ENCODE peak calls at places on chromosomes 16 and 17, in four cellular contexts. S is HEK293T, N is GM12891, K is M059J. J is an unnamed sample.

GRCh38 chr17:35089846-35090193 is 26.3 kb upstream of the RFFL start:
- DNase-seq in S (no peak), N (no peak), K (peak; percentile 76), J (no peak)

GRCh38 chr16:48607056-48607825 is 2.7 kb downstream of the N4BP1 start:
- DNase-seq in S (no peak), N (no peak), K (peak; percentile 56), J (peak; percentile 53)

GRCh38 chr17:5418858-5419355 is 555 bp downstream of the NUP88 start:
- DNase-seq in K (peak; percentile 51), N (peak; percentile 38), S (no peak), J (peak; percentile 70)

GRCh38 chr17:76880268-76880667 is 12.1 kb downstream of the MGAT5B start:
- DNase-seq in N (no peak), S (no peak), K (no peak), J (no peak)

GRCh38 chr16:9258423-9259051 is 167.1 kb downstream of the HAPSTR1 start:
- DNase-seq in S (peak; percentile 39), K (peak; percentile 17), N (peak; percentile 48), J (peak; percentile 63)

GRCh38 chr17:16407911-16408588 is 7.3 kb upstream of the TRPV2 start:
- DNase-seq in S (no peak), K (peak; percentile 61), N (peak; percentile 79), J (no peak)

GRCh38 chr16:10683160-10683559 is 11.6 kb downstream of the TEKT5 start:
- DNase-seq in N (no peak), S (no peak), K (no peak), J (no peak)

GRCh38 chr17:42660692-42661345 is 1.7 kb downstream of the TUBG2 start:
- DNase-seq in K (peak; percentile 91), S (no peak), N (no peak), J (peak; percentile 84)

GRCh38 chr17:7393613-7394451 is 493 bp downstream of the PLSCR3 start:
- DNase-seq in S (no peak), N (no peak), K (peak; percentile 31), J (peak; percentile 26)

GRCh38 chr17:2213291-2213960 is 90.2 kb downstream of the SMG6 start:
- DNase-seq in N (no peak), S (no peak), K (no peak), J (no peak)

GRCh38 chr17:65730711-65731169 is 169.3 kb upstream of the AXIN2 start:
- DNase-seq in N (no peak), S (no peak), K (no peak), J (no peak)

GRCh38 chr17:78892520-78892919 is 10.5 kb downstream of the CEP295NL start:
- DNase-seq in K (no peak), N (no peak), S (no peak), J (no peak)

GRCh38 chr16:81204794-81205680 is 33.5 kb upstream of the BCO1 start:
- DNase-seq in N (peak; percentile 44), S (peak; percentile 56), K (peak; percentile 52), J (peak; percentile 66)

GRCh38 chr17:28555022-28555421 is 2.6 kb upstream of the UNC119 start:
- DNase-seq in S (no peak), K (no peak), N (no peak), J (no peak)

GRCh38 chr17:42698736-42699414 is 16.5 kb downstream of the CNTNAP1 start:
- DNase-seq in S (no peak), K (peak; percentile 73), N (peak; percentile 8), J (no peak)

GRCh38 chr17:75684249-75684648 is 17.1 kb downstream of the SAP30BP start:
- DNase-seq in K (peak; percentile 55), N (no peak), S (no peak), J (no peak)

GRCh38 chr17:7982666-7983065 is 19.7 kb upstream of the GUCY2D start:
- DNase-seq in N (no peak), K (peak; percentile 53), S (no peak), J (no peak)

GRCh38 chr17:7186241-7186640 is 7.1 kb upstream of the ASGR1 start:
- DNase-seq in S (peak; percentile 40), N (no peak), K (no peak), J (no peak)

GRCh38 chr17:77475012-77475976 is 334.5 kb downstream of the SEC14L1 start:
- DNase-seq in K (peak; percentile 94), S (no peak), N (no peak), J (no peak)

GRCh38 chr16:85978976-85979375 is 80.0 kb downstream of the IRF8 start:
- DNase-seq in K (no peak), S (no peak), N (no peak), J (no peak)

GRCh38 chr17:69246726-69247375 is 18.2 kb upstream of the ABCA10 start:
- DNase-seq in K (peak; percentile 38), S (peak; percentile 14), N (no peak), J (peak; percentile 23)

GRCh38 chr16:88810868-88811599 is 694 bp downstream of the APRT start:
- DNase-seq in N (peak; percentile 87), S (no peak), K (peak; percentile 79), J (peak; percentile 83)

GRCh38 chr17:17729620-17730249 is 48.5 kb downstream of the RAI1 start:
- DNase-seq in S (peak; percentile 39), K (no peak), N (no peak), J (peak; percentile 74)

GRCh38 chr17:31313982-31314787 is at the start of gene EVI2B:
- DNase-seq in K (peak; percentile 88), S (no peak), N (no peak), J (no peak)

GRCh38 chr16:67664871-67665270 is 1.7 kb downstream of the ENKD1 start:
- DNase-seq in N (no peak), K (no peak), S (no peak), J (no peak)

GRCh38 chr17:65556014-65556909 is 5.2 kb downstream of the AXIN2 start:
- DNase-seq in K (peak; percentile 41), S (peak; percentile 79), N (peak; percentile 55), J (peak; percentile 87)

GRCh38 chr17:1041746-1042145 is 44.8 kb downstream of the TIMM22 start:
- DNase-seq in K (no peak), N (no peak), S (no peak), J (no peak)

GRCh38 chr17:44350733-44351226 is 5.7 kb downstream of the GRN start:
- DNase-seq in S (peak; percentile 79), K (peak; percentile 42), N (peak; percentile 86), J (peak; percentile 99)

GRCh38 chr16:80803341-80804060 is 897 bp downstream of the CDYL2 start:
- DNase-seq in K (peak; percentile 30), N (peak; percentile 53), S (peak; percentile 62), J (peak; percentile 71)

GRCh38 chr17:39261286-39261685 is 35.5 kb upstream of the STAC2 start:
- DNase-seq in K (no peak), N (no peak), S (no peak), J (no peak)